ENCODE peak calls at places on chromosomes 7 and 10, in five cellular contexts. G is WTC11, Y is GM13976, O is Peyer's patch, W is osteocyte. N is an unnamed sample.

GRCh38 chr7:144907577-144907976 is 71.7 kb upstream of the TPK1 start:
- DNase-seq in G (no peak), Y (peak), O (no peak), W (no peak), N (no peak)

GRCh38 chr10:103917326-103918052 is 495 bp downstream of the STN1 start:
- DNase-seq in G (peak), Y (no peak), O (peak), W (no peak), N (peak)

GRCh38 chr7:132760241-132760616 is 184.0 kb upstream of the PLXNA4 start:
- DNase-seq in G (no peak), Y (no peak), O (no peak), W (no peak), N (no peak)

GRCh38 chr10:69101451-69102095 is 13.7 kb downstream of the SRGN start:
- DNase-seq in G (no peak), Y (no peak), O (no peak), W (no peak), N (peak)

GRCh38 chr7:114659409-114659808 is 244.8 kb downstream of the FOXP2 start:
- DNase-seq in G (no peak), Y (no peak), O (no peak), W (no peak), N (no peak)

GRCh38 chr10:72796042-72796441 is 97.5 kb upstream of the OIT3 start:
- DNase-seq in G (no peak), Y (no peak), O (no peak), W (no peak), N (peak)

GRCh38 chr10:44668336-44668735 is 242.8 kb upstream of the TMEM72 start:
- DNase-seq in G (no peak), Y (no peak), O (no peak), W (no peak), N (no peak)

GRCh38 chr7:150948791-150949251 is 29.3 kb downstream of the KCNH2 start:
- DNase-seq in G (no peak), Y (no peak), O (peak), W (no peak), N (no peak)

GRCh38 chr10:3129581-3130340 is 42.8 kb downstream of the PITRM1 start:
- DNase-seq in G (no peak), Y (no peak), O (no peak), W (no peak), N (no peak)

GRCh38 chr10:73894245-73894971 is 16.5 kb upstream of the PLAU start:
- DNase-seq in G (no peak), Y (no peak), O (no peak), W (no peak), N (peak)

GRCh38 chr10:96896884-96897589 is 64.9 kb downstream of the LCOR start:
- DNase-seq in G (no peak), Y (peak), O (no peak), W (no peak), N (no peak)

GRCh38 chr10:34473174-34474059 is 341.7 kb downstream of the PARD3 start:
- DNase-seq in G (no peak), Y (no peak), O (no peak), W (no peak), N (no peak)

GRCh38 chr7:29177963-29178612 is 16.5 kb upstream of the CHN2 start:
- DNase-seq in G (no peak), Y (no peak), O (peak), W (no peak), N (peak)

GRCh38 chr7:140239653-140239935 is 62.8 kb upstream of the KDM7A start:
- DNase-seq in G (no peak), Y (no peak), O (peak), W (no peak), N (peak)

GRCh38 chr7:55130554-55131198 is 111.9 kb downstream of the EGFR start:
- DNase-seq in G (no peak), Y (no peak), O (no peak), W (no peak), N (no peak)

GRCh38 chr10:11430421-11431275 is 180.8 kb downstream of the USP6NL start:
- DNase-seq in G (no peak), Y (no peak), O (no peak), W (no peak), N (no peak)

GRCh38 chr7:32217841-32218467 is 147.7 kb upstream of the PDE1C start:
- DNase-seq in G (no peak), Y (no peak), O (no peak), W (peak), N (no peak)

GRCh38 chr10:11673346-11674330 is 62.2 kb upstream of the USP6NL start:
- DNase-seq in G (no peak), Y (no peak), O (no peak), W (no peak), N (peak)

GRCh38 chr7:85384376-85384775 is 197.5 kb upstream of the SEMA3D start:
- DNase-seq in G (no peak), Y (no peak), O (no peak), W (no peak), N (no peak)

GRCh38 chr7:120725376-120726039 is 132.4 kb downstream of the TSPAN12 start:
- DNase-seq in G (no peak), Y (peak), O (no peak), W (no peak), N (no peak)

GRCh38 chr7:18694484-18694883 is 198.9 kb downstream of the HDAC9 start:
- DNase-seq in G (no peak), Y (no peak), O (no peak), W (no peak), N (no peak)

GRCh38 chr10:96370575-96371157 is 11.9 kb upstream of the OPALIN start:
- DNase-seq in G (peak), Y (peak), O (peak), W (no peak), N (peak)

GRCh38 chr7:91436655-91437054 is 172.4 kb downstream of the FZD1 start:
- DNase-seq in G (no peak), Y (no peak), O (no peak), W (no peak), N (no peak)

GRCh38 chr7:126574276-126574675 is 678.5 kb downstream of the GRM8 start:
- DNase-seq in G (no peak), Y (no peak), O (no peak), W (no peak), N (no peak)

GRCh38 chr7:155435110-155435509 is 22.8 kb upstream of the EN2 start:
- DNase-seq in G (no peak), Y (no peak), O (no peak), W (no peak), N (no peak)

GRCh38 chr7:130668258-130669050 is at the start of gene COPG2:
- DNase-seq in G (peak), Y (peak), O (peak), W (peak), N (peak)

GRCh38 chr7:120856621-120857352 is 1.2 kb downstream of the TSPAN12 start:
- DNase-seq in G (peak), Y (peak), O (peak), W (no peak), N (peak)

GRCh38 chr10:77179015-77179695 is 458.5 kb downstream of the KCNMA1 start:
- DNase-seq in G (no peak), Y (no peak), O (no peak), W (no peak), N (no peak)

GRCh38 chr7:39605087-39605486 is 18.3 kb upstream of the RALA start:
- DNase-seq in G (no peak), Y (no peak), O (no peak), W (no peak), N (no peak)

GRCh38 chr10:52312999-52313349 is 1.1 kb upstream of the DKK1 start:
- DNase-seq in G (no peak), Y (no peak), O (no peak), W (no peak), N (no peak)

GRCh38 chr10:7362451-7362850 is 48.4 kb downstream of the SFMBT2 start:
- DNase-seq in G (no peak), Y (no peak), O (no peak), W (no peak), N (no peak)

GRCh38 chr7:153886506-153887391 is 165.4 kb upstream of the DPP6 start:
- DNase-seq in G (no peak), Y (no peak), O (no peak), W (no peak), N (no peak)

GRCh38 chr7:2355079-2356008 is 717 bp downstream of the EIF3B start:
- DNase-seq in G (peak), Y (no peak), O (no peak), W (no peak), N (peak)

GRCh38 chr10:85916999-85917573 is 449.5 kb downstream of the GRID1 start:
- DNase-seq in G (no peak), Y (no peak), O (no peak), W (no peak), N (no peak)
- TF ChIP-seq CTCF in G (no peak), Y (no peak), O (no peak), W (no peak), N (no peak)

DNA sequence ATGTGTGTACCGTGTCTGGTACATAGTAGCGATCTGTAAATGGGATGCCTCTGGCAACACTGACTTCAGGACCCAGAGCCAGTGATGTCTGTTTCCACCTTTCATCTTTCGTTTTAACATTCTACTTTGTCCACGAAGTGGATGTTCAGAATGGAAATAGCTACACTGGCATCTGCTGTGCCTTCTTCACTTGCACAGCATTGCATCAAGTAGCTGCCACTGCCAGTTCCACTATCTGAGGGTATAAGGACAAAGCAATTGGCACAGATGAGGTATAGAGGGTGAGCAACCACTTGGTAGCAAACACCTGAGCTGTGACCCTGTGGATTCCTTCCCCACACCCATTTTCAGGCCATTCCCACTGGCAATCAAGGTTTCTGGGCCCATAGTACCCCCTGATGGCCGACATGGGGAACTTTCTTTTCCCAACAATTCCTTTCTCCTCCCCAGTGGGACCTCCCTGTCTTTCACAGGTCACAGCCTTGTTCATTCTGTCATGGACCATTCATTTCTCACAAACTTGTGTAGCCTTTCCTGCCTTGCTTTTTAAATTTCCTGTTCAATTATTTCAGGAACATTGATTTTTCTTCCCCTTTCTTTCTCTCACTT is 4.0 kb downstream of the ITGA8 start:
- DNase-seq in G (peak), Y (no peak), O (no peak), W (no peak), N (no peak)
- TF ChIP-seq CTCF in G (no peak), Y (no peak), O (peak), W (peak), N (no peak)

GRCh38 chr10:4512557-4513286 is 313.3 kb upstream of the AKR1E2 start:
- DNase-seq in G (peak), Y (no peak), O (peak), W (no peak), N (peak)
- TF ChIP-seq CTCF in G (peak), Y (no peak), O (no peak), W (peak), N (no peak)

GRCh38 chr10:131689486-131689885 is 211.3 kb upstream of the PPP2R2D start:
- DNase-seq in G (no peak), Y (no peak), O (no peak), W (no peak), N (no peak)
- TF ChIP-seq CTCF in G (no peak), Y (no peak), O (no peak), W (no peak), N (no peak)

GRCh38 chr10:29409241-29410051 is 120.6 kb downstream of the LYZL1 start:
- DNase-seq in G (no peak), Y (peak), O (peak), W (no peak), N (peak)
- TF ChIP-seq CTCF in G (no peak), Y (no peak), O (no peak), W (no peak), N (no peak)

GRCh38 chr10:100531761-100532160 is 2.1 kb upstream of the NDUFB8 start:
- DNase-seq in G (no peak), Y (no peak), O (no peak), W (no peak), N (no peak)
- TF ChIP-seq CTCF in G (no peak), Y (no peak), O (no peak), W (no peak), N (no peak)

GRCh38 chr10:105679781-105680180 is 1038.7 kb downstream of the SORCS3 start:
- DNase-seq in G (peak), Y (no peak), O (no peak), W (no peak), N (no peak)
- TF ChIP-seq CTCF in G (no peak), Y (no peak), O (no peak), W (no peak), N (no peak)

N was measured in activated CD8-positive, alpha-beta T cell treated with anti-CD3 and anti-CD28 coated beads for 36 hours.